ENCODE peak calls at places on chromosomes 2 and 18, in ten cellular contexts. S is NCI-H460; O is NCI-H1105; D is MCF 10A; C is MV-4-11; Z is iPS DF 6.9; P is effector memory CD8-positive, alpha-beta T cell; B is GM06990; M is NCI-H446; N is mucosa of gallbladder. R is an unnamed sample.

GRCh38 chr2:183408562-183408961 is 284.3 kb downstream of the NUP35 start:
- DNase-seq in S (no peak), M (no peak), B (no peak), Z (no peak), O (no peak), D (no peak), C (no peak), P (no peak), N (no peak), R (no peak)

GRCh38 chr2:71560286-71561011 is 107.1 kb downstream of the DYSF start:
- DNase-seq in S (no peak), C (no peak), O (no peak), B (no peak), P (no peak), Z (no peak), D (no peak), N (no peak), M (no peak), R (peak)

GRCh38 chr18:54878662-54879058 is 50.4 kb downstream of the RAB27B start:
- DNase-seq in C (no peak), Z (no peak), D (no peak), N (no peak), B (no peak), S (no peak), M (no peak), P (no peak), O (no peak), R (no peak)

GRCh38 chr2:8515390-8515761 is 166.5 kb upstream of the ID2 start:
- DNase-seq in D (no peak), B (peak), P (peak), M (no peak), S (no peak), C (peak), N (peak), Z (no peak), O (no peak), R (no peak)

GRCh38 chr2:55482186-55482945 is 37.2 kb upstream of the CFAP36 start:
- DNase-seq in P (no peak), S (no peak), C (no peak), M (peak), O (peak), B (no peak), Z (no peak), N (no peak), D (peak), R (peak)

GRCh38 chr2:231715988-231716616 is 7.8 kb downstream of the PTMA start:
- DNase-seq in C (no peak), D (no peak), N (no peak), B (peak), O (no peak), M (no peak), P (no peak), Z (no peak), S (no peak), R (no peak)

GRCh38 chr2:231132126-231132525 is 7.3 kb upstream of the HTR2B start:
- DNase-seq in N (no peak), D (peak), Z (no peak), P (no peak), S (no peak), B (no peak), O (no peak), M (no peak), C (no peak), R (no peak)

GRCh38 chr2:31075936-31076590 is 62.2 kb downstream of the GALNT14 start:
- DNase-seq in N (peak), O (no peak), B (no peak), D (peak), Z (no peak), P (no peak), S (no peak), M (no peak), C (no peak), R (no peak)

GRCh38 chr2:3487931-3488554 is 31.3 kb downstream of the ADI1 start:
- DNase-seq in S (no peak), D (no peak), Z (no peak), O (no peak), M (no peak), N (no peak), P (no peak), C (no peak), B (no peak), R (peak)

GRCh38 chr2:172783091-172783898 is 47.6 kb downstream of the RAPGEF4 start:
- DNase-seq in N (no peak), D (peak), C (no peak), S (no peak), P (no peak), B (no peak), M (peak), O (no peak), Z (no peak), R (peak)

GRCh38 chr2:109345091-109345490 is 216.1 kb downstream of the SH3RF3 start:
- DNase-seq in N (no peak), D (no peak), M (no peak), B (no peak), S (no peak), Z (no peak), C (no peak), O (no peak), P (no peak), R (no peak)

GRCh38 chr2:114550895-114551793 is 108.7 kb downstream of the DPP10 start:
- DNase-seq in C (peak), O (peak), Z (peak), P (no peak), N (peak), M (peak), D (peak), B (no peak), S (peak), R (peak)

GRCh38 chr2:47267389-47268086 is 112.4 kb upstream of the STPG4 start:
- DNase-seq in D (no peak), M (no peak), S (no peak), Z (no peak), P (no peak), C (no peak), O (no peak), B (no peak), N (no peak), R (no peak)

R was measured in SK-N-SH.